ENCODE peak calls at places on chromosomes 13 and 19, in six cellular contexts. One of them, this sample, is unnamed.

GRCh38 chr13:19713186-19713965 is 69.4 kb downstream of the PSPC1 start:
- DNase-seq in AG04450: peak; percentile 16
- DNase-seq in SJSA1: no peak
- DNase-seq in posterior vena cava: no peak
- DNase-seq in occipital lobe: no peak
- DNase-seq in NT2/D1: no peak
- DNase-seq in this sample: no peak

GRCh38 chr19:18204394-18205179 is 745 bp upstream of the RAB3A start:
- DNase-seq in SJSA1: no peak
- DNase-seq in occipital lobe: no peak
- DNase-seq in AG04450: no peak
- DNase-seq in posterior vena cava: no peak
- DNase-seq in NT2/D1: peak; percentile 64
- DNase-seq in this sample: no peak

GRCh38 chr13:76982051-76982450 is 9.8 kb upstream of the CLN5 start:
- DNase-seq in posterior vena cava: no peak
- DNase-seq in occipital lobe: no peak
- DNase-seq in NT2/D1: no peak
- DNase-seq in AG04450: no peak
- DNase-seq in SJSA1: no peak
- DNase-seq in this sample: no peak

GRCh38 chr19:21151460-21151859 is 9.6 kb downstream of the ZNF431 start:
- DNase-seq in AG04450: no peak
- DNase-seq in occipital lobe: no peak
- DNase-seq in SJSA1: no peak
- DNase-seq in NT2/D1: no peak
- DNase-seq in posterior vena cava: no peak
- DNase-seq in this sample: no peak

GRCh38 chr19:17686592-17687042 is 1.5 kb downstream of the UNC13A start:
- DNase-seq in NT2/D1: no peak
- DNase-seq in SJSA1: peak; percentile 66
- DNase-seq in occipital lobe: peak; percentile 45
- DNase-seq in posterior vena cava: peak; percentile 81
- DNase-seq in AG04450: no peak
- DNase-seq in this sample: peak; percentile 76

GRCh38 chr19:4715529-4716221 is 8.0 kb downstream of the DPP9 start:
- DNase-seq in SJSA1: no peak
- DNase-seq in occipital lobe: no peak
- DNase-seq in posterior vena cava: no peak
- DNase-seq in NT2/D1: no peak
- DNase-seq in AG04450: no peak
- DNase-seq in this sample: peak; percentile 84

GRCh38 chr19:32627714-32628253 is 46.8 kb downstream of the PDCD5 start:
- DNase-seq in AG04450: no peak
- DNase-seq in NT2/D1: no peak
- DNase-seq in occipital lobe: no peak
- DNase-seq in SJSA1: no peak
- DNase-seq in posterior vena cava: no peak
- DNase-seq in this sample: no peak

GRCh38 chr13:97142452-97142851 is 79.7 kb upstream of the MBNL2 start:
- DNase-seq in posterior vena cava: no peak
- DNase-seq in occipital lobe: no peak
- DNase-seq in SJSA1: peak; percentile 56
- DNase-seq in NT2/D1: no peak
- DNase-seq in AG04450: no peak
- DNase-seq in this sample: no peak

GRCh38 chr13:77919351-77920294 is 992 bp upstream of the EDNRB start:
- DNase-seq in SJSA1: no peak
- DNase-seq in NT2/D1: no peak
- DNase-seq in AG04450: no peak
- DNase-seq in occipital lobe: no peak
- DNase-seq in posterior vena cava: peak; percentile 84
- DNase-seq in this sample: peak; percentile 57

GRCh38 chr13:106709509-106709908 is 141.6 kb upstream of the ARGLU1 start:
- DNase-seq in NT2/D1: no peak
- DNase-seq in posterior vena cava: no peak
- DNase-seq in AG04450: no peak
- DNase-seq in occipital lobe: no peak
- DNase-seq in SJSA1: no peak
- DNase-seq in this sample: no peak

GRCh38 chr13:25214371-25215252 is 42.5 kb upstream of the AMER2 start:
- DNase-seq in SJSA1: no peak
- DNase-seq in posterior vena cava: no peak
- DNase-seq in AG04450: no peak
- DNase-seq in NT2/D1: no peak
- DNase-seq in occipital lobe: no peak
- DNase-seq in this sample: no peak

GRCh38 chr13:39886336-39886735 is 230.9 kb downstream of the COG6 start:
- DNase-seq in AG04450: no peak
- DNase-seq in SJSA1: no peak
- DNase-seq in posterior vena cava: no peak
- DNase-seq in NT2/D1: no peak
- DNase-seq in occipital lobe: no peak
- DNase-seq in this sample: no peak

GRCh38 chr19:47230122-47230920 is 678 bp downstream of the BBC3 start:
- DNase-seq in AG04450: no peak
- DNase-seq in occipital lobe: peak; percentile 21
- DNase-seq in SJSA1: peak; percentile 65
- DNase-seq in posterior vena cava: peak; percentile 91
- DNase-seq in NT2/D1: no peak
- DNase-seq in this sample: peak; percentile 95

GRCh38 chr19:54517483-54517882 is 14.9 kb downstream of the LAIR2 start:
- DNase-seq in SJSA1: peak; percentile 54
- DNase-seq in posterior vena cava: no peak
- DNase-seq in NT2/D1: peak; percentile 57
- DNase-seq in AG04450: no peak
- DNase-seq in occipital lobe: no peak
- DNase-seq in this sample: peak; percentile 63

GRCh38 chr13:36885901-36886300 is 34.1 kb downstream of the SMAD9 start:
- DNase-seq in NT2/D1: no peak
- DNase-seq in AG04450: no peak
- DNase-seq in posterior vena cava: no peak
- DNase-seq in SJSA1: no peak
- DNase-seq in occipital lobe: no peak
- DNase-seq in this sample: no peak

GRCh38 chr13:94061316-94061715 is 418.2 kb downstream of the DCT start:
- DNase-seq in AG04450: peak; percentile 13
- DNase-seq in SJSA1: no peak
- DNase-seq in NT2/D1: no peak
- DNase-seq in posterior vena cava: no peak
- DNase-seq in occipital lobe: no peak
- DNase-seq in this sample: no peak

GRCh38 chr13:73248711-73249580 is 190.1 kb downstream of the KLF5 start:
- DNase-seq in AG04450: peak; percentile 26
- DNase-seq in NT2/D1: no peak
- DNase-seq in SJSA1: no peak
- DNase-seq in occipital lobe: no peak
- DNase-seq in posterior vena cava: no peak
- DNase-seq in this sample: peak; percentile 78

GRCh38 chr19:5803752-5804515 is 933 bp upstream of the NRTN start:
- DNase-seq in SJSA1: peak; percentile 95
- DNase-seq in AG04450: peak; percentile 74
- DNase-seq in NT2/D1: peak; percentile 95
- DNase-seq in posterior vena cava: peak; percentile 94
- DNase-seq in occipital lobe: no peak
- DNase-seq in this sample: peak; percentile 100

GRCh38 chr13:43425234-43425633 is 361.5 kb downstream of the ENOX1 start:
- DNase-seq in AG04450: no peak
- DNase-seq in SJSA1: no peak
- DNase-seq in posterior vena cava: no peak
- DNase-seq in occipital lobe: no peak
- DNase-seq in NT2/D1: peak; percentile 57
- DNase-seq in this sample: no peak

GRCh38 chr13:38024431-38024830 is 154.9 kb upstream of the TRPC4 start:
- DNase-seq in NT2/D1: no peak
- DNase-seq in SJSA1: no peak
- DNase-seq in AG04450: no peak
- DNase-seq in occipital lobe: no peak
- DNase-seq in posterior vena cava: no peak
- DNase-seq in this sample: peak; percentile 30

GRCh38 chr13:80946008-80946802 is 605.3 kb upstream of the SPRY2 start:
- DNase-seq in posterior vena cava: no peak
- DNase-seq in NT2/D1: no peak
- DNase-seq in SJSA1: no peak
- DNase-seq in AG04450: no peak
- DNase-seq in occipital lobe: no peak
- DNase-seq in this sample: peak; percentile 25

GRCh38 chr19:41988947-41989346 is 5.1 kb downstream of the ATP1A3 start:
- DNase-seq in SJSA1: no peak
- DNase-seq in AG04450: no peak
- DNase-seq in NT2/D1: no peak
- DNase-seq in occipital lobe: no peak
- DNase-seq in posterior vena cava: no peak
- DNase-seq in this sample: no peak

GRCh38 chr19:45437328-45437727 is 13.6 kb upstream of the ERCC1 start:
- DNase-seq in posterior vena cava: no peak
- DNase-seq in AG04450: no peak
- DNase-seq in NT2/D1: no peak
- DNase-seq in SJSA1: no peak
- DNase-seq in occipital lobe: no peak
- DNase-seq in this sample: no peak

GRCh38 chr19:40933025-40933424 is 51.0 kb upstream of the CYP2A7 start:
- DNase-seq in NT2/D1: peak; percentile 27
- DNase-seq in SJSA1: no peak
- DNase-seq in AG04450: no peak
- DNase-seq in posterior vena cava: no peak
- DNase-seq in occipital lobe: no peak
- DNase-seq in this sample: no peak

GRCh38 chr13:44386932-44387556 is 13.4 kb downstream of the SERP2 start:
- DNase-seq in occipital lobe: no peak
- DNase-seq in posterior vena cava: no peak
- DNase-seq in NT2/D1: no peak
- DNase-seq in AG04450: no peak
- DNase-seq in SJSA1: no peak
- DNase-seq in this sample: no peak

GRCh38 chr19:53013621-53014020 is at the start of gene ERVV-1:
- DNase-seq in SJSA1: no peak
- DNase-seq in NT2/D1: no peak
- DNase-seq in posterior vena cava: no peak
- DNase-seq in occipital lobe: no peak
- DNase-seq in AG04450: no peak
- DNase-seq in this sample: no peak

GRCh38 chr13:109628251-109628699 is 158.1 kb downstream of the IRS2 start:
- DNase-seq in occipital lobe: no peak
- DNase-seq in SJSA1: peak; percentile 59
- DNase-seq in AG04450: no peak
- DNase-seq in posterior vena cava: no peak
- DNase-seq in NT2/D1: no peak
- DNase-seq in this sample: peak; percentile 39

This sample was measured in osteoblast.